ENCODE peak calls at places on chromosomes 1 and 21, in nine cellular contexts. D, Z, Y, X, R, E, A, N and S are unnamed samples.

GRCh38 chr21:34143783-34144182 is 70.4 kb downstream of the MRPS6 start:
- DNase-seq in D (no peak), Z (no peak), E (no peak), X (no peak), A (no peak), N (no peak), R (no peak), Y (no peak), S (no peak)

GRCh38 chr1:53377438-53377841 is 49.6 kb upstream of the LRP8 start:
- DNase-seq in R (no peak), Y (peak), E (no peak), N (no peak), X (no peak), D (no peak), A (no peak), Z (no peak), S (no peak)

GRCh38 chr1:152479792-152480595 is 30.6 kb upstream of the LCE5A start:
- DNase-seq in A (no peak), X (peak), R (no peak), E (peak), Z (no peak), D (peak), N (no peak), Y (peak), S (no peak)

GRCh38 chr21:44709426-44710293 is 1.7 kb downstream of the TSPEAR start:
- DNase-seq in N (peak), D (peak), X (no peak), R (peak), Y (no peak), Z (no peak), A (no peak), E (no peak), S (no peak)

GRCh38 chr1:235078927-235079381 is 49.7 kb downstream of the TOMM20 start:
- DNase-seq in Y (no peak), E (peak), A (no peak), N (peak), R (peak), D (no peak), Z (no peak), X (no peak), S (no peak)

GRCh38 chr1:102852583-102852982 is 255.7 kb downstream of the COL11A1 start:
- DNase-seq in X (no peak), Y (no peak), E (no peak), D (no peak), R (no peak), A (no peak), N (no peak), Z (peak), S (no peak)

GRCh38 chr1:117128323-117129079 is 7.0 kb upstream of the TRIM45 start:
- DNase-seq in R (peak), X (no peak), E (peak), N (peak), Y (no peak), D (no peak), A (no peak), Z (peak), S (no peak)

GRCh38 chr1:233905416-233906051 is 1.1 kb downstream of the SLC35F3 start:
- DNase-seq in E (no peak), A (no peak), D (no peak), Y (no peak), Z (no peak), N (no peak), R (no peak), X (no peak), S (no peak)